ENCODE peak calls at places on chromosomes 6 and 20, in ten cellular contexts. E, S, F, T, D, Q, P, U, A and R are unnamed samples.

GRCh38 chr6:63675138-63675537 is 39.5 kb downstream of the PHF3 start:
- DNase-seq in T (no peak), S (no peak), P (no peak), U (no peak), F (no peak), Q (no peak), A (no peak), D (no peak), E (no peak), R (no peak)

GRCh38 chr6:160057080-160057479 is 64.5 kb upstream of the SLC22A1 start:
- DNase-seq in P (no peak), A (no peak), U (no peak), D (no peak), T (no peak), Q (no peak), E (no peak), S (no peak), F (no peak), R (no peak)

GRCh38 chr6:11851405-11851804 is 72.8 kb upstream of the ADTRP start:
- DNase-seq in E (no peak), T (no peak), S (peak; percentile 81), U (no peak), Q (no peak), D (no peak), A (no peak), P (no peak), F (no peak), R (no peak)

GRCh38 chr20:48760403-48760889 is 67.4 kb downstream of the PREX1 start:
- DNase-seq in P (peak; percentile 86), S (no peak), A (no peak), E (no peak), F (peak; percentile 48), Q (peak; percentile 67), U (peak; percentile 41), T (no peak), D (no peak), R (peak; percentile 48)

GRCh38 chr6:904994-905393 is 212.1 kb upstream of the EXOC2 start:
- DNase-seq in F (no peak), T (no peak), U (no peak), D (no peak), Q (no peak), A (no peak), P (no peak), E (no peak), S (no peak), R (no peak)

GRCh38 chr6:91860951-91861350 is 1274.1 kb upstream of the MAP3K7 start:
- DNase-seq in F (no peak), S (no peak), D (no peak), A (no peak), P (no peak), T (no peak), Q (no peak), E (no peak), U (no peak), R (no peak)

GRCh38 chr6:5989141-5989723 is 17.5 kb downstream of the NRN1 start:
- DNase-seq in E (peak; percentile 72), A (no peak), S (no peak), T (no peak), Q (no peak), F (no peak), D (no peak), U (no peak), P (no peak), R (no peak)

GRCh38 chr6:123849406-123849805 is 45.7 kb downstream of the NKAIN2 start:
- DNase-seq in E (no peak), T (peak; percentile 14), Q (no peak), A (no peak), S (no peak), F (no peak), U (no peak), D (no peak), P (no peak), R (no peak)

GRCh38 chr6:13362432-13362831 is 34.1 kb upstream of the TBC1D7 start:
- DNase-seq in D (no peak), T (no peak), E (no peak), A (no peak), P (no peak), F (no peak), S (no peak), U (no peak), Q (no peak), R (peak; percentile 46)

GRCh38 chr6:129251669-129252376 is 368.9 kb downstream of the LAMA2 start:
- DNase-seq in S (peak; percentile 11), D (no peak), T (peak; percentile 30), Q (no peak), P (peak; percentile 27), A (no peak), U (no peak), E (no peak), F (peak; percentile 15), R (peak; percentile 90)